ENCODE peak calls at places on chromosomes 11 and 22, in eight cellular contexts. R, L, U, B, X, Z, J and C are unnamed samples.

GRCh38 chr11:118928108-118928869 is 2.6 kb upstream of the BCL9L start:
- DNase-seq in R (peak), L (peak), U (peak), B (peak), X (peak), Z (peak), J (peak), C (peak)

GRCh38 chr11:59755701-59756495 is 722 bp downstream of the STX3 start:
- DNase-seq in R (peak), L (peak), U (peak), B (peak), X (peak), Z (no peak), J (peak), C (peak)

GRCh38 chr11:106197438-106197837 is 120.0 kb downstream of the AASDHPPT start:
- DNase-seq in R (no peak), L (no peak), U (no peak), B (no peak), X (no peak), Z (no peak), J (no peak), C (no peak)

GRCh38 chr11:27694992-27695391 is 5.3 kb downstream of the BDNF start:
- DNase-seq in R (no peak), L (no peak), U (peak), B (no peak), X (no peak), Z (no peak), J (no peak), C (no peak)

GRCh38 chr11:10450451-10451398 is 4.3 kb upstream of the AMPD3 start:
- DNase-seq in R (no peak), L (peak), U (peak), B (peak), X (peak), Z (no peak), J (no peak), C (no peak)

GRCh38 chr22:40324468-40325305 is 21.6 kb upstream of the ADSL start:
- DNase-seq in R (no peak), L (peak), U (no peak), B (no peak), X (no peak), Z (no peak), J (no peak), C (no peak)

GRCh38 chr11:27977527-27977926 is 130.4 kb downstream of the KIF18A start:
- DNase-seq in R (no peak), L (no peak), U (no peak), B (no peak), X (no peak), Z (no peak), J (no peak), C (no peak)

GRCh38 chr11:80155412-80156017 is 714.7 kb upstream of the TENM4 start:
- DNase-seq in R (no peak), L (no peak), U (peak), B (no peak), X (no peak), Z (no peak), J (no peak), C (no peak)

GRCh38 chr22:21568207-21569075 is 927 bp downstream of the UBE2L3 start:
- DNase-seq in R (no peak), L (peak), U (peak), B (no peak), X (no peak), Z (no peak), J (no peak), C (peak)

GRCh38 chr11:65129649-65130441 is 4.5 kb downstream of the SYVN1 start:
- DNase-seq in R (peak), L (no peak), U (no peak), B (no peak), X (no peak), Z (no peak), J (no peak), C (no peak)

GRCh38 chr11:110026823-110027626 is 66.2 kb upstream of the ZC3H12C start:
- DNase-seq in R (no peak), L (no peak), U (no peak), B (no peak), X (no peak), Z (no peak), J (no peak), C (no peak)

GRCh38 chr22:48799227-48799970 is 1028.3 kb downstream of the BRD1 start:
- DNase-seq in R (no peak), L (no peak), U (no peak), B (no peak), X (no peak), Z (no peak), J (no peak), C (peak)

GRCh38 chr11:57932105-57932504 is 91.6 kb upstream of the OR9Q1 start:
- DNase-seq in R (no peak), L (no peak), U (no peak), B (no peak), X (no peak), Z (no peak), J (no peak), C (no peak)

GRCh38 chr11:73206751-73207280 is 11.3 kb upstream of the P2RY2 start:
- DNase-seq in R (no peak), L (no peak), U (peak), B (no peak), X (no peak), Z (no peak), J (no peak), C (no peak)

GRCh38 chr11:118881130-118881717 is 2.5 kb upstream of the CXCR5 start:
- DNase-seq in R (no peak), L (no peak), U (no peak), B (no peak), X (no peak), Z (no peak), J (no peak), C (no peak)

GRCh38 chr11:126484266-126484665 is 128.8 kb downstream of the ST3GAL4 start:
- DNase-seq in R (no peak), L (no peak), U (peak), B (no peak), X (no peak), Z (no peak), J (no peak), C (no peak)

GRCh38 chr11:63369971-63370588 is 495 bp downstream of the SLC22A9 start:
- DNase-seq in R (no peak), L (no peak), U (no peak), B (no peak), X (no peak), Z (no peak), J (no peak), C (no peak)

GRCh38 chr11:66224226-66224850 is 44.1 kb upstream of the RAB1B start:
- DNase-seq in R (no peak), L (no peak), U (no peak), B (no peak), X (no peak), Z (no peak), J (no peak), C (no peak)

GRCh38 chr11:12936200-12936599 is 72.9 kb upstream of the RASSF10 start:
- DNase-seq in R (no peak), L (no peak), U (no peak), B (no peak), X (no peak), Z (no peak), J (no peak), C (no peak)

GRCh38 chr11:69362315-69362714 is 68.4 kb downstream of the MYEOV start:
- DNase-seq in R (peak), L (no peak), U (no peak), B (no peak), X (peak), Z (no peak), J (no peak), C (peak)

GRCh38 chr22:26374645-26375044 is 54.4 kb upstream of the ASPHD2 start:
- DNase-seq in R (no peak), L (no peak), U (no peak), B (no peak), X (no peak), Z (no peak), J (no peak), C (no peak)

GRCh38 chr11:96199563-96200025 is 143.4 kb downstream of the MAML2 start:
- DNase-seq in R (no peak), L (no peak), U (no peak), B (no peak), X (no peak), Z (no peak), J (no peak), C (no peak)

GRCh38 chr11:15912291-15912690 is 444.1 kb downstream of the SOX6 start:
- DNase-seq in R (peak), L (no peak), U (no peak), B (no peak), X (no peak), Z (no peak), J (no peak), C (peak)

GRCh38 chr11:79413258-79413657 is 27.6 kb downstream of the TENM4 start:
- DNase-seq in R (peak), L (peak), U (no peak), B (no peak), X (no peak), Z (no peak), J (peak), C (peak)

GRCh38 chr11:121421149-121421906 is 30.8 kb upstream of the SORL1 start:
- DNase-seq in R (no peak), L (no peak), U (no peak), B (no peak), X (no peak), Z (no peak), J (no peak), C (no peak)

GRCh38 chr22:20520093-20520511 is 12.7 kb downstream of the MED15 start:
- DNase-seq in R (no peak), L (no peak), U (no peak), B (no peak), X (no peak), Z (no peak), J (no peak), C (no peak)

GRCh38 chr11:131745405-131745804 is 375.0 kb downstream of the NTM start:
- DNase-seq in R (no peak), L (no peak), U (no peak), B (no peak), X (no peak), Z (no peak), J (no peak), C (no peak)

GRCh38 chr11:128304666-128305485 is 282.5 kb downstream of the ETS1 start:
- DNase-seq in R (no peak), L (no peak), U (no peak), B (no peak), X (no peak), Z (no peak), J (peak), C (no peak)

GRCh38 chr22:28029201-28029948 is 110.3 kb upstream of the PITPNB start:
- DNase-seq in R (no peak), L (peak), U (peak), B (no peak), X (peak), Z (no peak), J (no peak), C (peak)

GRCh38 chr22:50161508-50162390 is 8.8 kb upstream of the PANX2 start:
- DNase-seq in R (peak), L (no peak), U (no peak), B (no peak), X (no peak), Z (no peak), J (no peak), C (no peak)
- TF ChIP-seq POLR2A in R (no peak), L (no peak), U (no peak), B (no peak), X (no peak), Z (no peak), J (no peak), C (no peak)

DNA sequence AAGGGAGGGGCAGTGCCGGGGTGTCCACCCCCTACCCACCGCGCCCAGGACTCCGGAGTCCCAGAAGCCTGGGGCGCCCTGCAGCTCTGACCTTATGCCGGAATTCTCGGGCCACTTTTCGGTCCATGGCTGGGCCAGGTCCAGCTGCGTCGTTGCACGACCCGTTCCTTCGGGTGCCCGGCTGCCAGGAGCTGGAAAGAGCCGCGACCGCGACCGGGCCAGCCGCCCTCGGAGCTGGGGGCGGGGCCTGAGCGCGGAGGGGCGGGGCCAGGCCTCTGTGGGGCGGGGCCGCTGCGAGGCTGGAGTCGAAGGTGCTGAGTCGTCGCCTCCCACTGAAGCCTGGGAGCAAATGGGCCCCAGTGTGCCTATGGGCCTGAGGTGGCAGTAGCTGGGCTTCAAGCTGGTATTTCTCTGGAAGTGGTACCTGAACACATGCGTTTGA is at the start of gene USH1C:
- DNase-seq in R (no peak), L (peak), U (peak), B (no peak), X (peak), Z (no peak), J (no peak), C (no peak)
- H3K4me3 ChIP-seq in R (peak), L (peak), U (peak), B (no peak), X (peak), Z (peak), J (peak), C (no peak)

GRCh38 chr11:47407746-47408590 is at the start of gene SLC39A13:
- DNase-seq in R (peak), L (peak), U (peak), B (peak), X (peak), Z (peak), J (peak), C (peak)
- TF ChIP-seq POLR2A in R (peak), L (peak), U (peak), B (peak), X (peak), Z (no peak), J (peak), C (peak)

DNA sequence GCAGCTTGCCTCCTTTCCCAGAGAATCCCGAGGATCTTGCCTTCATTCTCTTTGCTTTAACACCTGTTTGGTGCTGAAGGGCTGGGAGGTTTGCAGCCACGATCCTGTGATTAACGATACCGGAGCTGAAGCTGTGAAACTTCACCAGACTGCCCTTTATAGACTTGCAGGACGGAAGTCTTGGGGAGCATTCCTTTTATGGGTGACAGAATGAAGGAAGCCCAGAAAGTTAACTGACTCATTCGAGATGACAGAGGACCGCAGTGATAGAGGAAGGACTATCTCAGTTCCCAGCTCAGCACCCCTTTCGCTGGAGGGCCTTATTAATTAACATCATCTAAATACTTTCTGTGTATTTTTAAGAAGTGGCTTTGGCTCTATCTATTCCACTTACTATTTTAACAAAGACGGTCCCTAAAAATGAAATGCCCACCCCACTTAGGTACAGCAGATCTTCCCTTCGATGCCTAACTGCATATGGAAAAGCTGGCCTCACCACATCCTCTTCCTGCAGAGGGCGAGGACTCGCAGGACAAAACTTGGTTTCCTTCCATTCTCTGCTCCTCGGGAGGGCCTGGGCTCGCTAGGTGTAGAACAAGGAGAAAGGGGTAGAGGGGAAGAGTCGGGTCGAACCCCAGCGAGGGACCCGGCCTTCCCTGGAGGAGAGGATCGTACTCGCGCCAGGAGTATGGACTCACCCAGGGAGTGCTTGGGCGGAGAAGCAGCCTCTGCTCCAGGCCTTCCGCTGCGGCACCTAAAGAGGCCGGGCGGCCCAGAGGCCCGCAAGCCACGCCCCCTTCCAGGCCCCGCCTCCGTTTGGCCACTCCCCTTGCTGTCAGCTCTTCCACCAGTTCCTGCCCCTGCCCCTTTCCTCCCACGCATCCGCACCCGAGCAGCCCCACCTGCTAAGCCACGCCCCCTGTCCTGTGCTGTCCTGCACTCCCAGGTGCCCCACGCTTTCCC is 30.7 kb upstream of the USP47 start:
- DNase-seq in R (no peak), L (no peak), U (no peak), B (no peak), X (peak), Z (no peak), J (no peak), C (no peak)
- H3K4me3 ChIP-seq in R (no peak), L (no peak), U (no peak), B (no peak), X (no peak), Z (no peak), J (no peak), C (no peak)

GRCh38 chr22:38710352-38710751 is 4.6 kb downstream of the GTPBP1 start:
- DNase-seq in R (no peak), L (no peak), U (no peak), B (no peak), X (no peak), Z (no peak), J (no peak), C (no peak)
- TF ChIP-seq POLR2A in R (no peak), L (no peak), U (no peak), B (no peak), X (no peak), Z (no peak), J (no peak), C (no peak)

GRCh38 chr11:117146521-117146920 is 2.4 kb downstream of the PAFAH1B2 start:
- DNase-seq in R (no peak), L (no peak), U (no peak), B (no peak), X (no peak), Z (no peak), J (no peak), C (no peak)
- H3K4me3 ChIP-seq in R (no peak), L (peak), U (no peak), B (no peak), X (peak), Z (peak), J (peak), C (no peak)

DNA sequence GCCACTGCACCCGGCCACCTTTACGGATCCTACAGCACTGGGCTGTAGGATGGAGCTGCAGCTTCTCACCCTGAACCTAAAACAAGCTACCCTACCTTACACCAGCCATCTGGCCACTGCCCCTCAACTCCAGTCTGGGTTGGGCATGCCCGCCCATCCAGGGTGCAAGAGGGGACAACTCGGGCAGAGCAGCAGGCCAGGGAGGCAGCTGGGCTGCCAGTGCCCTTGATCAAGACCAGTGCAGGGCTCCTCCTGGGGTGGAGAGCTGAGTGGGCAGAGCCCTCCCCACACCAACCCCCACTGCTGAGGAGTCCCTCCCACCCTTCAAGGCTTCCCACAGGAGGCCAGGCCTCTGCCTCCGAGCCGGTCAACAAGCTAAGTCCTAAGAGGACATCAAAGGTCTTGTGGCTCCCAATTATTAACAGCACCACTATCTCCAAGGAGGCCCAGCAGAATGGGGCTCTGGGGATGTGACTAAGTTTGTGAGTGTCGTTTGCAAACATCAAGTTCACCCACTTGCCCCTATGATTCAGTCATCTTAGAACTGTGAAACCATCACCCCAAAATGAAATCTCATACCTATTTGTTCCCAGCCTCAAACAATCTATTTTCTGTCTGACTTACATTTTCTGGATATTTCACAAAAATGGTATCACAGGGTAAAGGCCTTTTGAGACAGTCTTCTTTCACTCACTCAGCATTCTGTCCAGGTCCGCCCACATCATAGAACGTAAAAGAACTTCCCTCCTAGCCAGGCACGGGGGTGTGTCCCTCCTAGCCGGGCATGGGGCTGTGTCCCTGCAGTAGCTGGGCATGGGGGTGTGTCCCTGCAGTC is 11.0 kb downstream of the GATD1 start:
- DNase-seq in R (no peak), L (no peak), U (peak), B (no peak), X (no peak), Z (no peak), J (no peak), C (no peak)
- TF ChIP-seq POLR2A in R (no peak), L (no peak), U (no peak), B (no peak), X (no peak), Z (no peak), J (no peak), C (no peak)

GRCh38 chr11:74265256-74265655 is 46.2 kb downstream of the P4HA3 start:
- DNase-seq in R (no peak), L (no peak), U (no peak), B (no peak), X (no peak), Z (no peak), J (peak), C (no peak)

GRCh38 chr11:74262725-74263124 is 48.7 kb downstream of the P4HA3 start:
- DNase-seq in R (no peak), L (no peak), U (no peak), B (no peak), X (no peak), Z (no peak), J (peak), C (peak)

GRCh38 chr11:74272276-74272675 is 39.2 kb downstream of the P4HA3 start:
- DNase-seq in R (no peak), L (no peak), U (no peak), B (no peak), X (no peak), Z (no peak), J (no peak), C (no peak)

GRCh38 chr11:74269161-74269809 is 42.2 kb downstream of the P4HA3 start:
- DNase-seq in R (no peak), L (no peak), U (peak), B (no peak), X (no peak), Z (no peak), J (no peak), C (peak)

DNA sequence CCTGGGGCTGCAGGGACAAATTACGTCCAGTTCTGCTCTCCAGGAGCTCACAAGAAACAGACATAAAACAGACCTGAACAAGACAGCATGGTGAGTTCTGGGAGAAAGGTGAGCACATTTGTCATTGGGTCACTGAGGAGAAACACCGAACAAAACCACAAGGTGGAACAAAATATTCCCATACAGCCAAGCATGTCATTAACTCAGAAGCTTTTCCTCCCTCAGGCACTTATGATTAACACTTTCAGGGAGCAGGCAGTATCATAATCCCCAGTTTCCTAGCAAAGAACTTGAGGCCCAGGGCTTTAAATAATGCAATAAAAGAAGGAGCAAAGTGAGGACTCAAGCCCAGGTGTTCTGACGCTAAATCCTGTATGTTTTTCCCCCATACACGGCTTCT is 43.0 kb downstream of the P4HA3 start:
- DNase-seq in R (no peak), L (no peak), U (no peak), B (no peak), X (no peak), Z (no peak), J (no peak), C (no peak)
- H3K4me3 ChIP-seq in R (no peak), L (no peak), U (no peak), B (no peak), X (no peak), Z (no peak), J (no peak), C (no peak)

GRCh38 chr11:1572200-1573076 is at the start of gene DUSP8:
- DNase-seq in R (peak), L (peak), U (peak), B (peak), X (peak), Z (no peak), J (peak), C (peak)
- TF ChIP-seq POLR2A in R (no peak), L (peak), U (no peak), B (peak), X (no peak), Z (no peak), J (no peak), C (no peak)